ENCODE peak calls at places on chromosomes 13 and 19, in four cellular contexts. D, S, O and F are unnamed samples.
A peak's percentile ranks its signal among the peaks of the same experiment; 100 is the strongest.

GRCh38 chr19:46353730-46354528 is 7.0 kb downstream of the PPP5C start:
- DNase-seq in D (no peak), S (no peak), O (no peak), F (no peak)

GRCh38 chr13:26558074-26558805 is 757 bp downstream of the WASF3 start:
- DNase-seq in D (peak; percentile 69), S (peak; percentile 19), O (peak; percentile 38), F (no peak)

GRCh38 chr19:11058246-11059030 is 30.8 kb upstream of the LDLR start:
- DNase-seq in D (no peak), S (no peak), O (no peak), F (no peak)

GRCh38 chr13:27037571-27037970 is 134.0 kb downstream of the USP12 start:
- DNase-seq in D (no peak), S (no peak), O (no peak), F (no peak)

GRCh38 chr19:2905918-2906519 is 5.3 kb downstream of the ZNF57 start:
- DNase-seq in D (peak; percentile 19), S (no peak), O (no peak), F (no peak)

GRCh38 chr19:40090256-40091204 is at the start of gene ZNF780A:
- DNase-seq in D (peak; percentile 94), S (peak; percentile 72), O (peak; percentile 47), F (peak; percentile 74)

GRCh38 chr13:71801781-71802180 is 65.2 kb downstream of the DACH1 start:
- DNase-seq in D (no peak), S (no peak), O (no peak), F (no peak)

GRCh38 chr13:51645154-51645650 is 60.9 kb downstream of the WDFY2 start:
- DNase-seq in D (no peak), S (peak; percentile 90), O (peak; percentile 47), F (peak; percentile 33)

GRCh38 chr13:24264976-24265375 is 44.4 kb upstream of the C1QTNF9 start:
- DNase-seq in D (peak; percentile 77), S (no peak), O (no peak), F (no peak)

GRCh38 chr13:105365831-105366230 is 1169.6 kb downstream of the EFNB2 start:
- DNase-seq in D (no peak), S (no peak), O (no peak), F (no peak)

GRCh38 chr13:59514316-59514715 is 649.4 kb downstream of the DIAPH3 start:
- DNase-seq in D (no peak), S (no peak), O (no peak), F (no peak)

GRCh38 chr19:11096210-11096841 is 7.1 kb downstream of the LDLR start:
- DNase-seq in D (no peak), S (peak; percentile 82), O (no peak), F (peak; percentile 65)

GRCh38 chr13:108528303-108528702 is 101.1 kb upstream of the MYO16 start:
- DNase-seq in D (no peak), S (no peak), O (no peak), F (no peak)

GRCh38 chr13:107144432-107144831 is 576.5 kb upstream of the ARGLU1 start:
- DNase-seq in D (no peak), S (peak; percentile 55), O (no peak), F (no peak)

GRCh38 chr13:35888327-35888940 is 242.7 kb downstream of the DCLK1 start:
- DNase-seq in D (no peak), S (peak; percentile 15), O (no peak), F (no peak)

GRCh38 chr19:8806661-8807060 is 25.4 kb downstream of the ZNF558 start:
- DNase-seq in D (no peak), S (no peak), O (no peak), F (no peak)

GRCh38 chr13:106100261-106100919 is 435.1 kb downstream of the EFNB2 start:
- DNase-seq in D (no peak), S (no peak), O (no peak), F (peak; percentile 5)

DNA sequence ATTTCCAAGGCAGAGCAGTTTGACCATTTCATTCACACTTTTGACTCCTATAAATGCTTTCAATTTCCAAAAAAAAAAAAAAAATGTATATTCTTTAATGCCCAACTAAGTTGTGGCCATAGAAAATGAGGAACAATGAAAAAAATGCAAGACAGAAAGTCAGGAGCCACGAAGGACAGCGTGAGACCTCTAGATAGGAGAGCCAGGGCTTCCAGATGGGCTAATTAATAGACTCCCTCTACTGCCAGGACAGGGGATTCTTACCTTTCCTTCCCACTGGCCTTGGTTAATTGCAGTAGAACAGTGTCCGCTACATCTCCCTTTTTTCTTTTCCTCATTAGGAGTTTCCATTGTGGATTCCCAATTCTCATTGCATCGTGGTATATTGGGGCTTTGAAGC is 8.6 kb downstream of the FPR3 start:
- DNase-seq in D (no peak), S (no peak), O (no peak), F (no peak)
- TF ChIP-seq CTCF in D (no peak), S (no peak), O (no peak), F (no peak)

GRCh38 chr19:28949535-28949934 is 263.4 kb downstream of the UQCRFS1 start:
- DNase-seq in D (no peak), S (no peak), O (no peak), F (no peak)
- TF ChIP-seq CTCF in D (no peak), S (no peak), O (no peak), F (no peak)

DNA sequence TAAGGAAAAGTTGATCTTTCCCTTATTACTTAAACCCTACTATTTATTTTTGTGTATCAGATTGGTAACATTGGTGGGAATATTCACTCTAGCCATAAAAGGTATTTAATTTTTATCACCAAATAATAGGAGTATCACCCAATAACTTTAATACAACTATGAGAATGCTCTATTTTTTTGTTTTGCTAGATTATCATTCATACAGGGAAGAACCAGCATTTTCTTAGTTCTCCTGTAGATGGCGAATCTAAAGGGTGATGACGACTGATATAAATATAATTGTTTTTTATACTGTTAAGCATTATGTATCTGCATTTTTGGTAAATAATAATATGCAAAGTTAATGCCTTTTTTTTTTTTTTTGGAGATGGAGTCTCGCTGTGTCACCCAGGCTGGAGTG is 7.9 kb upstream of the FRY start:
- DNase-seq in D (no peak), S (peak; percentile 36), O (no peak), F (no peak)
- TF ChIP-seq CTCF in D (peak; percentile 11), S (peak; percentile 46), O (no peak), F (no peak)

DNA sequence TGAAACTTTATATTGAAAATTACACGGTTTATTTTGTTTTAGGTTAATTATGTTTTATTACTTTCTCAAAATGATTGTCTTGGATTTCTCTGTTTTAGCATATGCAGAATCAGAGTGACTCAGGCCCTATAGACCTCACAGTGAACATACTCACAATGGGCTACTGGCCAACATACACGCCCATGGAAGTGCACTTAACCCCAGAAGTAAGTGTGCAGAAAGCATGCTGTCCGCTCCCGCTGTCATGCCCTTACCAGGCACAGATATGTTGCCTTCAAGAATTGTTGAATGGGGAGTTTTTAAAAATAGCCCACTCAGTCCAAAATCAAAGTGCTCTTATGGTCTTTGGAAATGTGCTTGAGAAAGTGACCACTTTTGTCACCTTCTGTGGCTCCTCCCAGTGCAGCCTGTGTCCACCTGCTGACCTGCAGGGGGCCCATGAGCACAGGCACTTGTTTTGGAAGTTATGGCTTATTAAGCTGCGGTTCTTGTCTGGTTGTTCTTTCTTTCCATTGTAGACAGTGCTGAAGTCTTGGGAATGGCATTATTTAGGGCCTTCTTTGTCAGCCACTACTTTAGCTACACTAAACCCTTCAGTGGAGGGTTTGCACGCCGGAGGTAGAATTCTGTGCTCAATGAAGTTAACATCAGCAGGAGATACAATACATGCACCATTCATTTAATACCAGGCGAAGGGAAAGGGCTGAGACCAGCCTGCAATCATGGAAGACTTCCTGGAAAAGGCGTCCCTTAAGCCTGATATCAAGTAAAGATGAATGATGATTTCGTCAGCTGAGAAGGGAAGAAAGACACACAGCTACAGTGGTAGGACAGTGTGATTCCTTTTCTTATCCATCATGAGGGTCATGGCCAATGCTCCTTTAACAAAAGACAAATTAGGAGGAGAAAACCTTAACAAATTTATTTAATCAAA is 36.7 kb downstream of the CUL4A start:
- DNase-seq in D (no peak), S (peak; percentile 7), O (no peak), F (no peak)
- TF ChIP-seq CTCF in D (peak; percentile 24), S (peak; percentile 30), O (no peak), F (no peak)

DNA sequence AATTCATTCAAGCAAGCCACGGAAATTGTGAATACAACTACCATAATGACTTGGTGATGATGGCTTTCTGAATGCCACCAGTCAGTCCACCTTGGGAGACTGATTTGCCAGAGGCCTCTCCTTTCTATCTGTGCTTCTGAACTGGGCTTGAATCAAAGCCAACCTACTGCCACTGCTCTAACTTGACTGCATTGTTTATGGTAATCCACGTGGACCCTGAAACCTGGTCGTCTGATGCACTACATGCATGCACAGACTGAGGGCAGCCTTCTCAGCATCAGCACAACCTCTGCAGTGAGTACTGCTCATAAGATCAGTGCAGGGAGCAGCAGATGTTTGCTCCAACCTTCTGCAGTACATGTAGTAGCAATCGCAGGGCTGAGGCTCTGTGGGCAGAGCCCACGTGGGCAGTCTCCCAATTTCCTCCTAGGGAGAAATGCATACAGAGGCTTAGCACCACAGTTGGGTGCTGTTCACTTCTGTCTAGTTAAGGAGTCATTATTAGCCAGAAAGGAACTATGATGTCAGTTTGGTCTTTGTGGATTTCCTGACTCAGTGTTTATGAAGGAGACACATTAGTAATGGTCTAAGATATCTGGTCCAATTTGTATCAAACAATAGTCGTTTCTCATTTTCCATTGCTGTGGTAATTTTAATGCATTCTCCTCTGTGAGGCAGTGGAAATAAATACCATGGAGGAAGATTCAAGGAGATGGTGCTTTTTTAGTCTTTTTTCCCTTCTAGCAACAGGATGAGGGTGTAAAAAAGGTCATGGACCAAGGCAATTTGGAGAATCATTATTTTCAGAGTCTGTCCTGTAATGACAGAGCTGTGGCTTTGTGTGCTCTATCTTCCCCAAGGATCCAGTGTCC is 82.5 kb downstream of the AKAP11 start:
- DNase-seq in D (no peak), S (peak; percentile 79), O (no peak), F (peak; percentile 45)
- TF ChIP-seq CTCF in D (no peak), S (peak; percentile 40), O (no peak), F (no peak)

DNA sequence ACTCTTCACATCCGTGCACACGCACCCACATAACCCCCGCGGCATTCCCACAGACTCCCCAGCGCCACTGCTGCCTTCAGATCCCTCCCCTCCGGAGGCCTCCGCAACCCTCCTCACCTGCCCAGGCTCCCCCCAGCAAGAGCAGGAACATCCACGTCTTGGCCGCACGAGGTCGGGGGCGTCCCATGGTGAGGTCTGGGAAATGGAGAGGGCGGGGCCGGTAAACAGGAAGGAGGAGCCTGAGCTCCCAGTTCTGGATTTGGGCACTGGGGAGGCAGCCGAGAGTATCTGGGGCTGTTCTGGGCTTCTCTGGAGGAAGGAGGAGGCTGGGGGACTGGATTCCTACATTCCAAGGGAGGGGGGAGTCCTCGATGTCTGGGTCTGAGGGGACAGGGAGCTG is 423 bp downstream of the KLK8 start:
- DNase-seq in D (no peak), S (no peak), O (no peak), F (no peak)
- TF ChIP-seq CTCF in D (no peak), S (no peak), O (no peak), F (no peak)